ENCODE peak calls at places on chromosome 6, in ten cellular contexts. R, D, X, Q, K, A, C, J, E and N are unnamed samples.

GRCh38 chr6:170464524-170464979 is 88.6 kb downstream of the PSMB1 start:
- DNase-seq in R (no peak), D (no peak), X (no peak), Q (peak), K (no peak), A (no peak), C (no peak), J (no peak), E (no peak), N (no peak)

GRCh38 chr6:112357801-112358200 is 10.7 kb downstream of the RFPL4B start:
- DNase-seq in R (no peak), D (peak), X (peak), Q (no peak), K (no peak), A (peak), C (no peak), J (no peak), E (no peak), N (no peak)

GRCh38 chr6:3361312-3362037 is 95.4 kb downstream of the SLC22A23 start:
- DNase-seq in R (no peak), D (no peak), X (no peak), Q (peak), K (no peak), A (no peak), C (no peak), J (no peak), E (no peak), N (no peak)

GRCh38 chr6:87155920-87156600 is 695 bp downstream of the ZNF292 start:
- DNase-seq in R (no peak), D (no peak), X (peak), Q (peak), K (peak), A (peak), C (peak), J (peak), E (peak), N (no peak)

GRCh38 chr6:148265058-148265457 is 77.6 kb upstream of the SASH1 start:
- DNase-seq in R (no peak), D (no peak), X (no peak), Q (no peak), K (no peak), A (no peak), C (no peak), J (no peak), E (no peak), N (no peak)

GRCh38 chr6:110414669-110415296 is 592 bp downstream of the DDO start:
- DNase-seq in R (no peak), D (no peak), X (no peak), Q (no peak), K (no peak), A (no peak), C (no peak), J (no peak), E (no peak), N (no peak)

GRCh38 chr6:166440729-166441128 is 58.0 kb upstream of the MPC1 start:
- DNase-seq in R (no peak), D (no peak), X (no peak), Q (no peak), K (no peak), A (no peak), C (no peak), J (no peak), E (no peak), N (no peak)

GRCh38 chr6:34390531-34391013 is 1.9 kb downstream of the NUDT3 start:
- DNase-seq in R (no peak), D (no peak), X (no peak), Q (no peak), K (no peak), A (no peak), C (no peak), J (no peak), E (no peak), N (no peak)

GRCh38 chr6:54876365-54876764 is 29.8 kb downstream of the FAM83B start:
- DNase-seq in R (no peak), D (no peak), X (no peak), Q (no peak), K (no peak), A (no peak), C (no peak), J (peak), E (no peak), N (no peak)

GRCh38 chr6:167091149-167092107 is 31.5 kb upstream of the CCR6 start:
- DNase-seq in R (no peak), D (no peak), X (no peak), Q (no peak), K (no peak), A (no peak), C (no peak), J (no peak), E (no peak), N (no peak)

GRCh38 chr6:107991939-107992560 is 34.0 kb upstream of the SEC63 start:
- DNase-seq in R (no peak), D (no peak), X (no peak), Q (no peak), K (no peak), A (no peak), C (no peak), J (no peak), E (no peak), N (no peak)

GRCh38 chr6:113182370-113183141 is 674.6 kb upstream of the MARCKS start:
- DNase-seq in R (peak), D (peak), X (peak), Q (no peak), K (no peak), A (peak), C (no peak), J (no peak), E (no peak), N (no peak)

GRCh38 chr6:116190550-116190949 is 63.3 kb downstream of the TSPYL4 start:
- DNase-seq in R (peak), D (peak), X (peak), Q (no peak), K (no peak), A (peak), C (no peak), J (no peak), E (no peak), N (no peak)

GRCh38 chr6:140025171-140025570 is 650.7 kb upstream of the CITED2 start:
- DNase-seq in R (no peak), D (no peak), X (no peak), Q (no peak), K (no peak), A (no peak), C (no peak), J (no peak), E (no peak), N (no peak)

GRCh38 chr6:27178001-27178730 is 69.3 kb upstream of the PRSS16 start:
- DNase-seq in R (peak), D (peak), X (peak), Q (peak), K (peak), A (peak), C (peak), J (peak), E (peak), N (no peak)

GRCh38 chr6:110874880-110875547 is 429 bp downstream of the AMD1 start:
- DNase-seq in R (no peak), D (peak), X (no peak), Q (peak), K (peak), A (no peak), C (peak), J (peak), E (peak), N (no peak)

GRCh38 chr6:161564951-161565350 is 291.1 kb upstream of the AGPAT4 start:
- DNase-seq in R (no peak), D (no peak), X (no peak), Q (no peak), K (no peak), A (no peak), C (no peak), J (no peak), E (no peak), N (no peak)

GRCh38 chr6:148524976-148525375 is 182.3 kb downstream of the SASH1 start:
- DNase-seq in R (no peak), D (no peak), X (peak), Q (no peak), K (no peak), A (peak), C (no peak), J (no peak), E (no peak), N (no peak)

GRCh38 chr6:97850458-97851218 is 567.6 kb upstream of the MMS22L start:
- DNase-seq in R (no peak), D (no peak), X (peak), Q (no peak), K (no peak), A (no peak), C (no peak), J (no peak), E (no peak), N (no peak)

GRCh38 chr6:28658475-28659249 is 133.0 kb downstream of the GPX5 start:
- DNase-seq in R (no peak), D (no peak), X (no peak), Q (peak), K (no peak), A (no peak), C (no peak), J (no peak), E (no peak), N (no peak)

GRCh38 chr6:89268776-89269175 is 46.3 kb downstream of the GABRR2 start:
- DNase-seq in R (peak), D (no peak), X (no peak), Q (no peak), K (no peak), A (peak), C (no peak), J (no peak), E (no peak), N (no peak)

GRCh38 chr6:169269180-169270076 is 15.8 kb upstream of the THBS2 start:
- DNase-seq in R (no peak), D (peak), X (peak), Q (no peak), K (peak), A (no peak), C (no peak), J (no peak), E (no peak), N (no peak)

GRCh38 chr6:142729618-142730017 is 215.4 kb downstream of the HIVEP2 start:
- DNase-seq in R (no peak), D (no peak), X (no peak), Q (no peak), K (no peak), A (no peak), C (no peak), J (no peak), E (no peak), N (no peak)

GRCh38 chr6:87366428-87366827 is 21.8 kb downstream of the C6orf163 start:
- DNase-seq in R (no peak), D (no peak), X (no peak), Q (no peak), K (no peak), A (peak), C (no peak), J (no peak), E (no peak), N (no peak)

GRCh38 chr6:135251964-135252429 is 70.9 kb downstream of the MYB start:
- DNase-seq in R (no peak), D (no peak), X (no peak), Q (no peak), K (no peak), A (peak), C (no peak), J (peak), E (no peak), N (no peak)

GRCh38 chr6:108454356-108454755 is 106.4 kb upstream of the FOXO3 start:
- DNase-seq in R (no peak), D (no peak), X (no peak), Q (no peak), K (no peak), A (no peak), C (no peak), J (no peak), E (no peak), N (no peak)

GRCh38 chr6:138007014-138007472 is 100.2 kb downstream of the PERP start:
- DNase-seq in R (peak), D (no peak), X (peak), Q (peak), K (no peak), A (peak), C (no peak), J (peak), E (peak), N (no peak)

GRCh38 chr6:144931172-144932035 is 646.3 kb downstream of the UTRN start:
- DNase-seq in R (no peak), D (no peak), X (peak), Q (peak), K (no peak), A (peak), C (no peak), J (no peak), E (no peak), N (no peak)

GRCh38 chr6:6008648-6009421 is 2.1 kb upstream of the NRN1 start:
- DNase-seq in R (peak), D (no peak), X (peak), Q (peak), K (peak), A (peak), C (peak), J (peak), E (peak), N (peak)

GRCh38 chr6:29964904-29965872 is 22.9 kb downstream of the HLA-A start:
- DNase-seq in R (peak), D (peak), X (peak), Q (peak), K (peak), A (peak), C (no peak), J (peak), E (peak), N (peak)
- TF ChIP-seq CTCF in R (no peak), D (no peak), X (no peak), Q (peak), K (no peak), A (no peak), C (no peak), J (no peak), E (no peak), N (no peak)

DNA sequence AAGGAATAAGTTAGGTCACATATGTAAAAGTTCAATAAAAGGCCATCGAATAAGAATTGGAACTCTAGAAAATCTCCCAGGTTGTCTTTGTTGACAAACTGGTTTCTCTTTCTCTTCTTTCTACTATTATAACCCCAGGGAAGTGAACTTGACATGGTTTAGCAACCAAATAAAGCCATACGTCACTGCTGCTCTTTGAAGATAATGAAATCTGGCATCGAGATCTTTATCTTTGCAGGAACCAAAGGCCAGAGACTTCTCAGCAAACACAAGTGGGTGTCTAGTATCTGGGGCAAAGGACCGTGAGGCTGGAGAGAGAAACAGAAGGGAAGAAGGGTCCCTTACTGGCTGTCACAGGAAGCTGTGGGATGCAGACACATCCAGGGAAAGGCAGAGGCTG is 286.7 kb upstream of the CDYL start:
- DNase-seq in R (no peak), D (no peak), X (no peak), Q (no peak), K (no peak), A (peak), C (no peak), J (no peak), E (no peak), N (no peak)
- TF ChIP-seq CTCF in R (no peak), D (no peak), X (no peak), Q (no peak), K (no peak), A (no peak), C (no peak), J (no peak), E (no peak), N (no peak)

DNA sequence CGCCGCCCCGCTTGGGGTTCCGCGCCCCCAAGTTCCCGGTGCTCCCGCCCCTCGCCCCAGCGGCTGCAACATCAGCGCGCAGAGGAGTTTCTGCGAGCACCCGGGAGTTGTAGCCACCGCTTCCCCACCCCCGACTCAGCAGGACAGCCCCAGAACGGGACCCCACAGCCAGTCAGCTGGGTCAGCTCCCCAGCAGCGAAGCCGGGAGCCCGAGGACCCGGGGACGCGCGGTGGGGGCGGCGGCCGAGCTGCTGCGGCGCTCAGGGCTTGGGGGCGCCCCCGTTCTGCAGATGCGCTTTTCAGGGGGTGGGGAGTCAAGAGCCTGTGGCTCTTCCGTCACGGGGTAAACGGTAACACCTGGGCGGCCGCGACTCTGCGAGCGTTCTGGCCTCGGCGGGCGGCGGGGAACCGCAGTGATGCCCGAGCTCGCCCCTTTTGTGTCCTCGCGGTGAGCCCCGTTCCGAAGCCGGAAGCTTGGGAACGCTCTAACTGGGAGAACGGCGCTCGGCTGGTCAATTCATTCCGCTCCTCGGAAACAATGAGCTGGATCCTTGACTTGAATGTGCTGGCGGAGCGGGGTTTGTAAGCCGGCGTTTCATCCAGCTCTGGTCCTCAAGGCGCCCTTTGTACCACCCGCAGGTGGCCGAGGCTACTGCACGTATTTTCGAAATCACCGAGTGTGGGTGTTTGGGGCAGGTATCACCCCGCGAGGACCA is 775 bp downstream of the PLEKHG1 start:
- DNase-seq in R (peak), D (no peak), X (peak), Q (peak), K (peak), A (peak), C (peak), J (peak), E (peak), N (no peak)
- TF ChIP-seq CTCF in R (peak), D (peak), X (peak), Q (peak), K (peak), A (no peak), C (peak), J (peak), E (peak), N (peak)

GRCh38 chr6:16523550-16524379 is 237.5 kb downstream of the ATXN1 start:
- DNase-seq in R (no peak), D (peak), X (peak), Q (no peak), K (no peak), A (peak), C (no peak), J (no peak), E (no peak), N (no peak)
- TF ChIP-seq CTCF in R (no peak), D (no peak), X (no peak), Q (no peak), K (no peak), A (no peak), C (no peak), J (no peak), E (no peak), N (no peak)

DNA sequence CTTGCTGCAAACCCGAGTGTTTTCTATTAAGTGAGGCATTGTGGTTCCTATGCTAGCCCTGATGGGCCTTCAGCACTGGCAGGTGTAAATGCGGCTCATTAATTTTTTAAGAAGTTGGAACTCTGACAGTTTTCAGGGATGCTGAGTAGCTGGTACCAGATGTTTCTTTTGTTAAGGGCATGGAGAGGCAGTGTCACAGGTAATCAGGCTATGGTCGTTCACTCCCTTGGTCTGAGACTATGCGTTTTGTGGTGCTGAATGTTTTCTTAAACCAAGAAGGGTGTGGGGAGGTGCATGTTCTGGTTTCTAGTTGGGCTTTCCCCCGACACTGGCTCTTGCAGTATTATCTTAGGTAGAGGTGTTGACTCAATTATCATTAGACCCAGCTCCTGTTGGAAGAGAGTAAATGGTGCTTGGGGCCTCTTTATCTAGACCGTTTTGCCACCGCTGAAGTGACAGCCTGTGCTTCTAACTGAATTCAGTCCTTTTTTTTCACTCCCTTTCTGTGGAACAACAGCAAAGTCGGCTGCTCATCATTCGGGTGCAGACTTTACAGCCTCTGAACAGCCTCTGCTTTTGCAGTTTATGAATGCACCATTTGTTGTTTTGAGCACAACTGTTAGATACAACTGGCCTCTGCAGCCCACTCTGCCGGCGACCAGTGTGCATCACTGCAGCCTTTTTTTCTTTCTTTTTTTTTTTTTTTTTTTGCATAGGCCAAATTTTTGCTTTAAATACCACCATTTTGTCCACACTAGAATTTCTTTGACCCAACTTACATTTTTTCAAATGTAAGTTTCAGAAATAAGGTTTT is 35.6 kb downstream of the RREB1 start:
- DNase-seq in R (no peak), D (no peak), X (peak), Q (peak), K (no peak), A (no peak), C (no peak), J (no peak), E (peak), N (no peak)
- TF ChIP-seq CTCF in R (peak), D (peak), X (peak), Q (peak), K (peak), A (no peak), C (peak), J (no peak), E (no peak), N (no peak)

GRCh38 chr6:64280569-64280968 is 645.0 kb downstream of the PHF3 start:
- DNase-seq in R (no peak), D (peak), X (peak), Q (peak), K (no peak), A (no peak), C (peak), J (no peak), E (peak), N (no peak)
- TF ChIP-seq CTCF in R (peak), D (peak), X (peak), Q (peak), K (peak), A (no peak), C (peak), J (no peak), E (peak), N (peak)